ENCODE peak calls at places on chromosome 1, in nine cellular contexts. K is right lobe of liver, I is upper lobe of left lung, D is suprapubic skin, A is breast epithelium, M is A549, Y is IMR-90, L is testis, R is stomach. O is an unnamed sample.

GRCh38 chr1:36883315-36883949 is 150.9 kb downstream of the GRIK3 start:
- DNase-seq in L (no peak), A (no peak), K (peak; percentile 14), M (no peak), Y (no peak), D (no peak), I (no peak), R (peak; percentile 9), O (peak; percentile 37)

GRCh38 chr1:40840526-40841323 is 21.4 kb downstream of the CITED4 start:
- DNase-seq in D (no peak), L (no peak), A (no peak), M (no peak), Y (no peak), K (no peak), I (no peak), R (no peak), O (no peak)

GRCh38 chr1:154669464-154670282 is 61.7 kb upstream of the ADAR start:
- DNase-seq in A (peak; percentile 61), R (peak; percentile 71), M (peak; percentile 88), K (peak; percentile 79), L (peak; percentile 83), I (peak; percentile 82), Y (peak; percentile 69), D (no peak), O (peak; percentile 90)

GRCh38 chr1:30117685-30118084 is 605.7 kb downstream of the MATN1 start:
- DNase-seq in L (peak; percentile 42), I (no peak), M (peak; percentile 4), D (no peak), R (no peak), A (no peak), Y (no peak), K (no peak), O (no peak)

GRCh38 chr1:86156571-86157455 is at the start of gene COL24A1:
- DNase-seq in D (peak; percentile 80), I (peak; percentile 34), M (no peak), K (peak; percentile 46), A (peak; percentile 52), R (no peak), Y (peak; percentile 83), L (peak; percentile 38), O (no peak)

GRCh38 chr1:225652726-225653462 is at the start of gene ENAH:
- DNase-seq in I (peak; percentile 79), A (peak; percentile 80), Y (peak; percentile 76), M (peak; percentile 65), R (peak; percentile 84), D (peak; percentile 83), L (peak; percentile 83), K (peak; percentile 80), O (peak; percentile 66)

GRCh38 chr1:184624626-184625025 is 130.0 kb downstream of the EDEM3 start:
- DNase-seq in M (no peak), L (no peak), I (no peak), R (no peak), Y (peak; percentile 29), K (no peak), D (no peak), A (no peak), O (no peak)

GRCh38 chr1:30172757-30173156 is 550.6 kb downstream of the MATN1 start:
- DNase-seq in A (no peak), Y (no peak), D (no peak), R (no peak), K (no peak), I (no peak), L (no peak), M (no peak), O (no peak)

GRCh38 chr1:155062702-155063411 is 683 bp upstream of the EFNA4 start:
- DNase-seq in M (peak; percentile 76), K (no peak), Y (peak; percentile 33), R (peak; percentile 69), L (peak; percentile 75), D (no peak), I (peak; percentile 64), A (peak; percentile 69), O (no peak)

GRCh38 chr1:67748630-67749029 is 63.6 kb downstream of the GADD45A start:
- DNase-seq in A (no peak), Y (peak; percentile 84), L (no peak), M (no peak), I (no peak), D (no peak), K (no peak), R (no peak), O (no peak)

GRCh38 chr1:36467708-36468455 is 3.7 kb upstream of the MRPS15 start:
- DNase-seq in R (no peak), M (no peak), L (no peak), A (no peak), I (peak; percentile 11), K (no peak), D (no peak), Y (no peak), O (no peak)

GRCh38 chr1:235407419-235407818 is 40.2 kb downstream of the TBCE start:
- DNase-seq in K (peak; percentile 32), R (peak; percentile 30), L (no peak), D (no peak), A (no peak), M (no peak), I (no peak), Y (no peak), O (no peak)

GRCh38 chr1:2286923-2287322 is 58.8 kb downstream of the SKI start:
- DNase-seq in Y (no peak), M (no peak), D (no peak), K (no peak), A (no peak), R (peak; percentile 45), I (no peak), L (no peak), O (no peak)

GRCh38 chr1:222798111-222798510 is 16.7 kb upstream of the DISP1 start:
- DNase-seq in Y (peak; percentile 79), D (no peak), A (no peak), K (no peak), R (no peak), M (no peak), L (no peak), I (no peak), O (no peak)

GRCh38 chr1:230596306-230596705 is 46.0 kb upstream of the COG2 start:
- DNase-seq in L (no peak), K (no peak), I (no peak), Y (no peak), D (no peak), R (no peak), M (no peak), A (no peak), O (no peak)

GRCh38 chr1:111736548-111737215 is 2.5 kb downstream of the INKA2 start:
- DNase-seq in Y (peak; percentile 45), R (no peak), D (no peak), A (no peak), L (peak; percentile 80), M (no peak), I (no peak), K (no peak), O (no peak)

GRCh38 chr1:202067188-202067977 is 55.3 kb upstream of the GPR37L1 start:
- DNase-seq in A (no peak), L (no peak), M (no peak), K (no peak), Y (no peak), D (no peak), R (no peak), I (no peak), O (no peak)

DNA sequence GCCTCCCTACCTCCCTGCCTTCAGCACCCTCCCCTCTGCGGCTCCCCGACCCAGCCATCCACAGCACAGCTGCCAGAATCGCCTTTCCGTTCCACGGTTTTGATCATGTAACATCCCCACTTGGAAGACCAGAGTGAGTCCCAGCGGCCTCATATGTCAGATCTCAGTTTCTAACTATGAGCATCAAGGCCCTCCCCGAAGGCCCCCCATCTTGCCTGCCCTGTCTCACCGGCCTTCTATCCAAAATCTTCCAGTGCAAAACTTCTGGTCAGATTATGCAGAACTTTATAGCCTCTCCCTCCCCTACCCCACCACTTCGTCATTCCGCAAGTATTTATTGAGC is 20.3 kb upstream of the LMX1A start:
- DNase-seq in A (no peak), L (no peak), M (no peak), Y (no peak), I (no peak), R (no peak), D (no peak), K (no peak), O (no peak)
- H3K4me3 ChIP-seq in A (peak overlapping the region; percentile 72), L (peak overlapping the region; percentile 64), M (no peak overlapping the region), Y (no peak overlapping the region), I (peak overlapping the region; percentile 47), R (peak overlapping the region; percentile 44), D (peak overlapping the region; percentile 44), K (no peak overlapping the region), O (no peak overlapping the region)

DNA sequence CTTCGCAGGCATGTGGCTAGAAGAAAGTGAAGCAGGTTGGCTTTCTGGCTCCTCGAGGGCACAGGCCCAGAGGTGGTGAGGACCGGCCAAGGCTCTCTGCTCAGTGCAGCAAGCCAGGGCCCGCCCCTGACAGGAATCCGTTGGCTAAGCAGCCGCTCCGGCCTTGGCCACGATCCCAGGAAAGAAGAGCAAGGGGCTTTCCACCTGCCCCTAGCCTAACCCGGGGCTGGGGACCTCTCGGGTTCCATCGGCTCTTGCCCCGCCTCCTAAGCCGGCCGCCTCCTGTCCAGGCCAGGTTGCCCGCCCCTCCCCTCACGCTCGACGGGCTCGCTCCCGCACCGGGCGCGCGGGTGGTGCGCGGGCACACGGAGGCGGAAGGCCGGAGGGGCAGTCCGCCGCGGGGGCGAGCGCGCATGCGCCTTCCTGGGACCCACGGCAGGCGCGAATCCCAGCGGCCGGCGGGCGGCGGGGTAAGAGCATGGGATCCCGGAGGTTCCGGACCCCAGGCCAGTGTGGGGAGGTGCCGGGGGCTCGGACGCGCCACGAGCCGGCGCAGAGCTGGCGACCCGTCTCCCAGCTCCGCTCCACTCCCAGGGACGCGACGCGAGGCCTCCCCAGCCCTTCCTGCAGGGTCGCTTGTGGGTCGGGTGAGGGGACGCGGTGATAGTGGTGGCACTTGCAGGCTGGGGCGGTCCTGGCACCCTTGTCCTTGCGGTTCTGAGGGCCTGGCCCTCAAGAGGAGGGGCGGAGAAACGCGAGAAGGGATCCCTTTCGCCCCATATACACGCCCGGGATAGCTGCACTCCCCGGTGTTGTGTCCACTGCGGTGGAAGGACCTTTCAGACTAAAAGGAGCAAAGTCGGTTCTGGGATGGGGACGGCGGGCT is at the start of gene ALG6:
- DNase-seq in L (peak; percentile 95), K (peak; percentile 97), Y (peak; percentile 87), R (peak; percentile 97), I (peak; percentile 97), D (peak; percentile 93), A (peak; percentile 91), M (peak; percentile 90), O (peak; percentile 87)
- TF ChIP-seq POLR2A in L (no peak), K (peak; percentile 79), Y (peak; percentile 45), R (no peak), I (peak; percentile 90), D (no peak), A (no peak), M (peak; percentile 94), O (no peak)

DNA sequence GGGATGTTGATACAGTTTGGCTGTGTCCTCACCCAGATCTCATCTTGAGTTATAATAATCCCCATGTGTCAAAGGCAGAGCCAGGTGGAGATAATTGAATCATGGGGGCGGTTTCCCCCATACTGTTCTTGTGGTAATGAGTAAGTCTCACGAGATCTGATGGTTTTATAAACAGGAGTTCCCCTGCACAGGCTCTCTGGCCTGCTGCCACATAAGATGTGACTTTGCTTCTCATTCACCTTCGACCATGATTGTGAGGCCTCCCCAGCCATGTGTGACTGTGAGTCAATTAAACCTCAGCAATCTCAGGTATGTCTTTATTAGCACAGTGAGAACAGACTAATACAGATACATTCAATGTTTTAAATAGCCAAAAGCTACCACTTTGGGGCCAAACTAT is 41.1 kb downstream of the SLC35F3 start:
- DNase-seq in D (no peak), Y (no peak), I (no peak), A (no peak), M (no peak), R (no peak), K (no peak), L (no peak), O (no peak)
- H3K4me3 ChIP-seq in D (no peak overlapping the region), Y (no peak overlapping the region), I (no peak overlapping the region), A (no peak overlapping the region), M (no peak overlapping the region), R (no peak overlapping the region), K (no peak overlapping the region), L (no peak overlapping the region), O (no peak overlapping the region)

GRCh38 chr1:53946252-53947171 is at the start of gene LRRC42:
- DNase-seq in L (no peak), R (no peak), M (peak; percentile 70), I (no peak), K (no peak), D (peak; percentile 82), A (peak; percentile 58), Y (no peak), O (peak; percentile 37)
- TF ChIP-seq POLR2A in L (no peak), R (no peak), M (peak; percentile 17), I (peak; percentile 45), K (no peak), D (no peak), A (no peak), Y (peak; percentile 60), O (no peak)